ENCODE peak calls at places on chromosome X, in eight cellular contexts. One of them, this sample, is unnamed.

GRCh38 chrX:121106484-121107235 is 59.2 kb downstream of the GLUD2 start:
- ATAC-seq in Right ventricle myocardium inferior: no peak
- ATAC-seq in WTC11: no peak
- ATAC-seq in naive thymus-derived CD4-positive, alpha-beta T cell: no peak
- ATAC-seq in CD4-positive, CD25-positive, alpha-beta regulatory T cell: no peak
- ATAC-seq in esophagus mucosa: no peak
- ATAC-seq in body of pancreas: no peak
- ATAC-seq in stimulated activated naive CD8-positive, alpha-beta T cell treated with anti-CD3 and anti-CD28 coated beads, Interleukin-15, amount 100 ng/mL, for 72 hours: no peak
- ATAC-seq in this sample: no peak

GRCh38 chrX:154334496-154334895 is 38.9 kb downstream of the TKTL1 start:
- ATAC-seq in Right ventricle myocardium inferior: no peak
- ATAC-seq in WTC11: no peak
- ATAC-seq in naive thymus-derived CD4-positive, alpha-beta T cell: no peak
- ATAC-seq in CD4-positive, CD25-positive, alpha-beta regulatory T cell: no peak
- ATAC-seq in esophagus mucosa: no peak
- ATAC-seq in body of pancreas: no peak
- ATAC-seq in stimulated activated naive CD8-positive, alpha-beta T cell treated with anti-CD3 and anti-CD28 coated beads, Interleukin-15, amount 100 ng/mL, for 72 hours: peak; percentile 77
- ATAC-seq in this sample: peak; percentile 36

GRCh38 chrX:105845661-105846060 is 23.3 kb downstream of the NRK start:
- ATAC-seq in Right ventricle myocardium inferior: no peak
- ATAC-seq in WTC11: peak; percentile 48
- ATAC-seq in naive thymus-derived CD4-positive, alpha-beta T cell: no peak
- ATAC-seq in CD4-positive, CD25-positive, alpha-beta regulatory T cell: no peak
- ATAC-seq in esophagus mucosa: no peak
- ATAC-seq in body of pancreas: no peak
- ATAC-seq in stimulated activated naive CD8-positive, alpha-beta T cell treated with anti-CD3 and anti-CD28 coated beads, Interleukin-15, amount 100 ng/mL, for 72 hours: no peak
- ATAC-seq in this sample: no peak

GRCh38 chrX:68720851-68721250 is 73.4 kb downstream of the STARD8 start:
- ATAC-seq in Right ventricle myocardium inferior: no peak
- ATAC-seq in WTC11: no peak
- ATAC-seq in naive thymus-derived CD4-positive, alpha-beta T cell: no peak
- ATAC-seq in CD4-positive, CD25-positive, alpha-beta regulatory T cell: no peak
- ATAC-seq in esophagus mucosa: no peak
- ATAC-seq in body of pancreas: no peak
- ATAC-seq in stimulated activated naive CD8-positive, alpha-beta T cell treated with anti-CD3 and anti-CD28 coated beads, Interleukin-15, amount 100 ng/mL, for 72 hours: no peak
- ATAC-seq in this sample: no peak

GRCh38 chrX:130080791-130081367 is 29.4 kb downstream of the ELF4 start:
- ATAC-seq in Right ventricle myocardium inferior: no peak
- ATAC-seq in WTC11: no peak
- ATAC-seq in naive thymus-derived CD4-positive, alpha-beta T cell: no peak
- ATAC-seq in CD4-positive, CD25-positive, alpha-beta regulatory T cell: no peak
- ATAC-seq in esophagus mucosa: no peak
- ATAC-seq in body of pancreas: no peak
- ATAC-seq in stimulated activated naive CD8-positive, alpha-beta T cell treated with anti-CD3 and anti-CD28 coated beads, Interleukin-15, amount 100 ng/mL, for 72 hours: no peak
- ATAC-seq in this sample: no peak

GRCh38 chrX:120752431-120753128 is 122.7 kb upstream of the C1GALT1C1 start:
- ATAC-seq in Right ventricle myocardium inferior: no peak
- ATAC-seq in WTC11: no peak
- ATAC-seq in naive thymus-derived CD4-positive, alpha-beta T cell: no peak
- ATAC-seq in CD4-positive, CD25-positive, alpha-beta regulatory T cell: no peak
- ATAC-seq in esophagus mucosa: no peak
- ATAC-seq in body of pancreas: no peak
- ATAC-seq in stimulated activated naive CD8-positive, alpha-beta T cell treated with anti-CD3 and anti-CD28 coated beads, Interleukin-15, amount 100 ng/mL, for 72 hours: no peak
- ATAC-seq in this sample: no peak

GRCh38 chrX:120769576-120770341 is 105.9 kb downstream of the CT47B1 start:
- ATAC-seq in Right ventricle myocardium inferior: peak; percentile 50
- ATAC-seq in WTC11: no peak
- ATAC-seq in naive thymus-derived CD4-positive, alpha-beta T cell: no peak
- ATAC-seq in CD4-positive, CD25-positive, alpha-beta regulatory T cell: no peak
- ATAC-seq in esophagus mucosa: peak; percentile 36
- ATAC-seq in body of pancreas: no peak
- ATAC-seq in stimulated activated naive CD8-positive, alpha-beta T cell treated with anti-CD3 and anti-CD28 coated beads, Interleukin-15, amount 100 ng/mL, for 72 hours: no peak
- ATAC-seq in this sample: no peak

GRCh38 chrX:119943185-119943988 is at the start of gene NKAP:
- ATAC-seq in Right ventricle myocardium inferior: peak; percentile 98
- ATAC-seq in WTC11: peak; percentile 95
- ATAC-seq in naive thymus-derived CD4-positive, alpha-beta T cell: peak; percentile 95
- ATAC-seq in CD4-positive, CD25-positive, alpha-beta regulatory T cell: peak; percentile 86
- ATAC-seq in esophagus mucosa: peak; percentile 97
- ATAC-seq in body of pancreas: peak; percentile 96
- ATAC-seq in stimulated activated naive CD8-positive, alpha-beta T cell treated with anti-CD3 and anti-CD28 coated beads, Interleukin-15, amount 100 ng/mL, for 72 hours: peak; percentile 94
- ATAC-seq in this sample: peak; percentile 93

GRCh38 chrX:23317799-23318724 is 16.6 kb upstream of the PTCHD1 start:
- ATAC-seq in Right ventricle myocardium inferior: peak; percentile 54
- ATAC-seq in WTC11: peak; percentile 88
- ATAC-seq in naive thymus-derived CD4-positive, alpha-beta T cell: peak; percentile 63
- ATAC-seq in CD4-positive, CD25-positive, alpha-beta regulatory T cell: no peak
- ATAC-seq in esophagus mucosa: peak; percentile 64
- ATAC-seq in body of pancreas: peak; percentile 40
- ATAC-seq in stimulated activated naive CD8-positive, alpha-beta T cell treated with anti-CD3 and anti-CD28 coated beads, Interleukin-15, amount 100 ng/mL, for 72 hours: peak; percentile 76
- ATAC-seq in this sample: no peak

GRCh38 chrX:130772313-130773140 is 130.5 kb downstream of the ENOX2 start:
- ATAC-seq in Right ventricle myocardium inferior: no peak
- ATAC-seq in WTC11: no peak
- ATAC-seq in naive thymus-derived CD4-positive, alpha-beta T cell: no peak
- ATAC-seq in CD4-positive, CD25-positive, alpha-beta regulatory T cell: no peak
- ATAC-seq in esophagus mucosa: no peak
- ATAC-seq in body of pancreas: no peak
- ATAC-seq in stimulated activated naive CD8-positive, alpha-beta T cell treated with anti-CD3 and anti-CD28 coated beads, Interleukin-15, amount 100 ng/mL, for 72 hours: no peak
- ATAC-seq in this sample: no peak

GRCh38 chrX:40154229-40154852 is 56.6 kb upstream of the BCOR start:
- ATAC-seq in Right ventricle myocardium inferior: peak; percentile 40
- ATAC-seq in WTC11: no peak
- ATAC-seq in naive thymus-derived CD4-positive, alpha-beta T cell: no peak
- ATAC-seq in CD4-positive, CD25-positive, alpha-beta regulatory T cell: no peak
- ATAC-seq in esophagus mucosa: no peak
- ATAC-seq in body of pancreas: peak; percentile 14
- ATAC-seq in stimulated activated naive CD8-positive, alpha-beta T cell treated with anti-CD3 and anti-CD28 coated beads, Interleukin-15, amount 100 ng/mL, for 72 hours: no peak
- ATAC-seq in this sample: no peak

GRCh38 chrX:68433981-68434299 is 645 bp upstream of the OPHN1 start:
- ATAC-seq in Right ventricle myocardium inferior: no peak
- ATAC-seq in WTC11: no peak
- ATAC-seq in naive thymus-derived CD4-positive, alpha-beta T cell: no peak
- ATAC-seq in CD4-positive, CD25-positive, alpha-beta regulatory T cell: no peak
- ATAC-seq in esophagus mucosa: no peak
- ATAC-seq in body of pancreas: no peak
- ATAC-seq in stimulated activated naive CD8-positive, alpha-beta T cell treated with anti-CD3 and anti-CD28 coated beads, Interleukin-15, amount 100 ng/mL, for 72 hours: no peak
- ATAC-seq in this sample: no peak

GRCh38 chrX:131854586-131854985 is 168.5 kb upstream of the STK26 start:
- ATAC-seq in Right ventricle myocardium inferior: no peak
- ATAC-seq in WTC11: no peak
- ATAC-seq in naive thymus-derived CD4-positive, alpha-beta T cell: no peak
- ATAC-seq in CD4-positive, CD25-positive, alpha-beta regulatory T cell: no peak
- ATAC-seq in esophagus mucosa: no peak
- ATAC-seq in body of pancreas: no peak
- ATAC-seq in stimulated activated naive CD8-positive, alpha-beta T cell treated with anti-CD3 and anti-CD28 coated beads, Interleukin-15, amount 100 ng/mL, for 72 hours: no peak
- ATAC-seq in this sample: no peak

GRCh38 chrX:39725928-39726619 is 371.7 kb downstream of the BCOR start:
- ATAC-seq in Right ventricle myocardium inferior: peak; percentile 81
- ATAC-seq in WTC11: no peak
- ATAC-seq in naive thymus-derived CD4-positive, alpha-beta T cell: no peak
- ATAC-seq in CD4-positive, CD25-positive, alpha-beta regulatory T cell: no peak
- ATAC-seq in esophagus mucosa: no peak
- ATAC-seq in body of pancreas: no peak
- ATAC-seq in stimulated activated naive CD8-positive, alpha-beta T cell treated with anti-CD3 and anti-CD28 coated beads, Interleukin-15, amount 100 ng/mL, for 72 hours: no peak
- ATAC-seq in this sample: no peak

This sample was measured in stimulated activated memory B cell treated with anti-CD40 and anti-IgM and Interleukin-4, amounts not matched to agents 10 μg/mL and 1 μg/mL and 100 μg/mL, for 72 hours.